ENCODE peak calls at places on chromosomes 2 and 18, in eight cellular contexts. O is MM.1S, N is H9, R is Panc1, B is mucosa of descending colon, A is epithelial cell of proximal tubule, X is ascending aorta, P is GM10248. Y is an unnamed sample.

GRCh38 chr2:162317910-162318279 is 589 bp downstream of the IFIH1 start:
- DNase-seq in R (no peak), O (peak), P (no peak), B (peak), X (no peak), A (no peak), N (peak), Y (peak)

GRCh38 chr2:20191714-20192569 is 33.0 kb downstream of the SDC1 start:
- DNase-seq in O (no peak), P (no peak), X (no peak), A (no peak), N (no peak), B (peak), R (no peak), Y (no peak)

GRCh38 chr2:145007673-145008263 is 487.8 kb upstream of the ZEB2 start:
- DNase-seq in N (no peak), R (no peak), A (no peak), P (no peak), B (no peak), X (no peak), O (no peak), Y (no peak)

GRCh38 chr2:21260316-21260715 is 136.5 kb downstream of the TDRD15 start:
- DNase-seq in N (no peak), B (no peak), R (no peak), X (no peak), A (no peak), P (no peak), O (no peak), Y (no peak)

GRCh38 chr18:12879840-12880531 is 4.1 kb downstream of the PTPN2 start:
- DNase-seq in X (no peak), N (no peak), P (no peak), O (no peak), A (no peak), R (no peak), B (no peak), Y (no peak)

GRCh38 chr18:77131652-77132368 is 773 bp downstream of the MBP start:
- DNase-seq in A (no peak), X (no peak), P (peak), N (no peak), R (no peak), B (peak), O (no peak), Y (peak)

GRCh38 chr2:136214284-136214683 is 96.3 kb upstream of the CXCR4 start:
- DNase-seq in P (no peak), R (no peak), X (no peak), O (no peak), A (no peak), B (no peak), N (no peak), Y (no peak)

GRCh38 chr18:63234839-63235238 is 84.7 kb downstream of the BCL2 start:
- DNase-seq in N (no peak), O (peak), X (no peak), A (no peak), R (no peak), P (no peak), B (no peak), Y (no peak)

GRCh38 chr2:185806783-185807182 is 68.2 kb downstream of the FSIP2 start:
- DNase-seq in B (no peak), A (no peak), N (no peak), P (no peak), O (no peak), X (no peak), R (no peak), Y (no peak)

GRCh38 chr2:128301501-128301966 is 17.1 kb downstream of the HS6ST1 start:
- DNase-seq in O (no peak), P (no peak), N (no peak), X (no peak), B (no peak), A (no peak), R (no peak), Y (no peak)

GRCh38 chr2:234102112-234102511 is 51.6 kb downstream of the SPP2 start:
- DNase-seq in A (no peak), P (no peak), O (peak), X (no peak), N (no peak), B (no peak), R (no peak), Y (no peak)

GRCh38 chr2:43818761-43819160 is 19.9 kb downstream of the ABCG5 start:
- DNase-seq in O (no peak), R (no peak), X (no peak), N (no peak), B (peak), P (no peak), A (no peak), Y (no peak)

GRCh38 chr2:14137643-14138042 is 494.9 kb upstream of the LRATD1 start:
- DNase-seq in A (no peak), B (no peak), R (no peak), X (no peak), P (no peak), O (no peak), N (peak), Y (no peak)

GRCh38 chr2:109351164-109351756 is 222.3 kb downstream of the SH3RF3 start:
- DNase-seq in A (peak), R (no peak), N (no peak), P (no peak), O (peak), B (peak), X (peak), Y (no peak)

GRCh38 chr2:166373951-166374350 is 1.8 kb downstream of the SCN9A start:
- DNase-seq in B (no peak), R (no peak), X (no peak), N (no peak), P (no peak), A (no peak), O (peak), Y (no peak)

GRCh38 chr2:240428245-240428644 is 7.2 kb upstream of the GPC1 start:
- DNase-seq in R (no peak), O (peak), P (no peak), B (no peak), N (no peak), X (no peak), A (no peak), Y (no peak)

GRCh38 chr2:163657257-163657656 is 78.6 kb downstream of the FIGN start:
- DNase-seq in P (no peak), A (no peak), X (no peak), N (no peak), B (no peak), O (no peak), R (no peak), Y (no peak)

GRCh38 chr18:13726972-13727331 is 479 bp downstream of the RNMT start:
- DNase-seq in B (no peak), N (peak), R (no peak), O (peak), X (no peak), A (no peak), P (no peak), Y (peak)

GRCh38 chr2:134212726-134213125 is 41.1 kb upstream of the MGAT5 start:
- DNase-seq in N (no peak), P (no peak), X (no peak), A (no peak), B (no peak), O (no peak), R (no peak), Y (no peak)

GRCh38 chr2:127453392-127454171 is 35.4 kb downstream of the PROC start:
- DNase-seq in X (no peak), P (no peak), O (no peak), R (no peak), B (no peak), A (no peak), N (peak), Y (no peak)

GRCh38 chr2:219099319-219099718 is 38.6 kb upstream of the IHH start:
- DNase-seq in O (no peak), P (no peak), N (no peak), A (no peak), B (no peak), R (no peak), X (no peak), Y (no peak)

GRCh38 chr2:211203986-211204385 is 647.6 kb downstream of the CPS1 start:
- DNase-seq in N (no peak), B (no peak), X (no peak), R (no peak), P (no peak), A (no peak), O (peak), Y (no peak)

GRCh38 chr2:105438104-105438929 is 39.5 kb upstream of the FHL2 start:
- DNase-seq in N (no peak), B (peak), A (no peak), O (no peak), X (no peak), P (no peak), R (no peak), Y (no peak)

GRCh38 chr2:43541165-43541564 is 54.7 kb downstream of the THADA start:
- DNase-seq in X (no peak), R (no peak), N (no peak), O (no peak), B (no peak), A (no peak), P (no peak), Y (no peak)

GRCh38 chr18:10760986-10761385 is 235.2 kb downstream of the NAPG start:
- DNase-seq in N (no peak), X (no peak), O (no peak), A (no peak), R (no peak), B (no peak), P (no peak), Y (no peak)

GRCh38 chr18:54388203-54389142 is 30.8 kb downstream of the C18orf54 start:
- DNase-seq in P (peak), B (peak), O (peak), X (no peak), R (peak), N (peak), A (peak), Y (no peak)

GRCh38 chr2:235992024-235992423 is 176.2 kb downstream of the GBX2 start:
- DNase-seq in R (no peak), A (no peak), P (no peak), N (no peak), O (no peak), B (no peak), X (no peak), Y (no peak)

GRCh38 chr2:172588931-172589330 is 33.0 kb downstream of the PDK1 start:
- DNase-seq in P (no peak), A (peak), R (no peak), N (no peak), X (no peak), O (no peak), B (no peak), Y (no peak)

GRCh38 chr2:7972670-7973069 is 709.2 kb upstream of the ID2 start:
- DNase-seq in B (no peak), X (no peak), N (peak), O (no peak), R (no peak), P (no peak), A (no peak), Y (no peak)

GRCh38 chr2:161085041-161085598 is 75.1 kb upstream of the TANK start:
- DNase-seq in N (no peak), A (no peak), X (no peak), B (no peak), R (no peak), P (no peak), O (no peak), Y (no peak)

GRCh38 chr2:20242727-20243377 is 17.9 kb upstream of the SDC1 start:
- DNase-seq in B (no peak), A (no peak), N (peak), P (no peak), X (no peak), R (no peak), O (no peak), Y (no peak)

GRCh38 chr2:203533696-203534471 is 1.2 kb downstream of the RAPH1 start:
- DNase-seq in X (no peak), N (no peak), P (no peak), O (peak), B (no peak), A (no peak), R (peak), Y (no peak)

GRCh38 chr2:212364586-212364985 is 174.0 kb downstream of the ERBB4 start:
- DNase-seq in P (no peak), N (no peak), X (no peak), O (no peak), A (no peak), R (no peak), B (no peak), Y (no peak)

GRCh38 chr2:83081835-83082522 is 1377.1 kb downstream of the SUCLG1 start:
- DNase-seq in O (no peak), A (no peak), P (no peak), B (no peak), X (no peak), R (no peak), N (no peak), Y (peak)

GRCh38 chr2:146661494-146662096 is 1183.2 kb upstream of the ACVR2A start:
- DNase-seq in A (no peak), O (peak), P (no peak), R (peak), N (no peak), B (no peak), X (no peak), Y (peak)

GRCh38 chr18:48649231-48649630 is 110.4 kb downstream of the CTIF start:
- DNase-seq in A (no peak), O (no peak), X (no peak), R (no peak), B (no peak), N (peak), P (no peak), Y (no peak)

GRCh38 chr2:43169091-43169936 is 57.1 kb downstream of the ZFP36L2 start:
- DNase-seq in P (peak), X (no peak), N (peak), B (peak), A (no peak), R (no peak), O (no peak), Y (no peak)

GRCh38 chr2:201907128-201907886 is 101.0 kb downstream of the CDK15 start:
- DNase-seq in P (no peak), X (no peak), A (no peak), B (no peak), N (no peak), R (no peak), O (no peak), Y (no peak)

GRCh38 chr2:214057986-214058385 is 352.9 kb upstream of the VWC2L start:
- DNase-seq in A (no peak), B (no peak), N (no peak), O (no peak), P (no peak), X (no peak), R (no peak), Y (no peak)
- TF ChIP-seq CTCF in A (peak), B (no peak), N (no peak), O (no peak), P (no peak), X (no peak), R (no peak), Y (no peak)

GRCh38 chr2:406876-407275 is 119.0 kb upstream of the ALKAL2 start:
- DNase-seq in A (no peak), O (no peak), R (no peak), P (no peak), X (no peak), N (peak), B (no peak), Y (no peak)
- TF ChIP-seq CTCF in A (no peak), O (no peak), R (no peak), P (no peak), X (no peak), N (no peak), B (no peak), Y (no peak)

DNA sequence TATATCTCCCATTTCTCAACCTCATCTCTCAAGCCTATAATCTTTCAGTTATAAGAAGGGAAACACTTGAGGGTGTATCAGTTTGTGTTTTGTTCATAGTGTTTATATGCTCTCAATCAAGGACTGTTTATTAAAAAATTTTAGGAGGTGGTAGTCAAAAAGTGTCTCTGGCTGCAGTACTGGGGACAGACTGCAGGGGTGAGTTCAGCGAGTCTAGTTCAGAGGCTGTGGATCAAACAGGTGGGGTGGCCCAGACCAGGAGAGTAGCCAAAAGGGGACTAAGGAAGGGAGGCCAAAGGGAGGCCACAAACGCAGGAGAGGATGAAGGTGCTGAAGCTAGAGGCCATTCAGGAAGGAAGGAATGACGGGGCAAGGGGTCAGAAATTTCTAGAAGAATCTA is 136.3 kb downstream of the MSH2 start:
- DNase-seq in X (no peak), N (no peak), R (no peak), A (no peak), P (no peak), B (no peak), O (no peak), Y (no peak)
- TF ChIP-seq CTCF in X (no peak), N (peak), R (no peak), A (peak), P (no peak), B (no peak), O (no peak), Y (peak)

GRCh38 chr18:22378672-22379282 is 38.9 kb downstream of the CTAGE1 start:
- DNase-seq in R (no peak), X (no peak), P (no peak), B (peak), O (no peak), A (no peak), N (peak), Y (peak)
- TF ChIP-seq CTCF in R (peak), X (peak), P (no peak), B (no peak), O (peak), A (peak), N (peak), Y (peak)

DNA sequence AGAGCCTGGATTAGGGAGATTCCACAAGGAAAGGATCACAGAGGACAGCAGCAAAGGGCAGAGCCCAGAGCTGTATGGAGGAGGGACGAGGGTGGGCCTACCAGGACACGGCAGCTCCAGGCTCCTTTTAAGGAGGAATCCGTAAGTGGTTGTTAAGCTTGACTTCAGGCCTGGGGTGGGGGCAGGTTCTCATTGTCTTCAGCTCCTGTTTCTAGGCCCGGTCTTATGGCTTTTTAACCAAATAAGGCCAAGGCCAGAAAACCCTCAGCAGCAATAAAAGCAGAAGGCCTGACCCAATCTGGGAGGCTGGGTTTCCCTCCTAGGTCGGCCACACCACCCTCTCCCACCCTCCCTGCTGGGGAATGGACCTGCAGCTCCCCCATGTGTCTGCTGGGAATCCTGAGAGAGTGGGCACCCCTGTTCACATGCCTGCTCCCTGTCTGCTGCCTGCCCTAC is 111.2 kb downstream of the PLB1 start:
- DNase-seq in A (no peak), B (no peak), P (no peak), R (no peak), O (no peak), X (no peak), N (peak), Y (no peak)
- TF ChIP-seq CTCF in A (peak), B (no peak), P (no peak), R (no peak), O (no peak), X (no peak), N (peak), Y (no peak)

DNA sequence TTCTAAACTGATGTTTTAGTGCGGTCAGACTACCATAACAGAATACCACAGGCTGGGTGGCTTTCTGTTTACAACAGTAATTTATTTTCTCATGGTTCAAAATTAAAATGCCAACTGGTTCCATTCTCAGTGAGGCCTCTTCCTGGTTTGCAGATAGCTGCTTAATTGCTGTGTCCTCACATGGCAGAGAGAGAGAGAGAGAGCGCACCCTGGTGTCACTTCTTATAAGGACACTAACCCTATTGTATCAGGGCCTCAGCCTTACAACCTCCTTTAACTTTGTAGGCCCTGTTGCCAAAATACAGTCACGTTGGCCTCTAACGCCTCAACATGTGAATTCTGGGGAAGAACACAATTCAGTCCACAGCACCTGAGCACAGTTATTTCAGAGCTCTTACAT is 37.5 kb upstream of the ZNF385B start:
- DNase-seq in N (peak), X (no peak), P (peak), R (no peak), O (peak), A (no peak), B (no peak), Y (peak)
- TF ChIP-seq CTCF in N (peak), X (no peak), P (no peak), R (peak), O (peak), A (peak), B (no peak), Y (peak)

GRCh38 chr2:71789556-71790219 is 336.3 kb downstream of the DYSF start:
- DNase-seq in N (no peak), O (no peak), R (no peak), A (no peak), P (no peak), B (no peak), X (no peak), Y (no peak)
- TF ChIP-seq CTCF in N (peak), O (no peak), R (no peak), A (no peak), P (no peak), B (no peak), X (no peak), Y (no peak)

GRCh38 chr2:74474899-74475298 is 2.4 kb upstream of the MRPL53 start:
- DNase-seq in R (no peak), N (peak), B (no peak), X (no peak), A (no peak), P (no peak), O (no peak), Y (peak)
- TF ChIP-seq CTCF in R (peak), N (peak), B (peak), X (no peak), A (peak), P (peak), O (peak), Y (peak)